ENCODE peak calls at places on chromosomes 13 and 19, in eight cellular contexts. D, X, U, P, C, G, R and H are unnamed samples.

GRCh38 chr13:112545866-112546265 is 42.1 kb downstream of the TUBGCP3 start:
- DNase-seq in D (no peak), X (peak; percentile 78), U (no peak), P (peak; percentile 82), C (no peak), G (peak; percentile 20), R (no peak), H (peak; percentile 79)

GRCh38 chr13:33485247-33485646 is 199.7 kb upstream of the STARD13 start:
- DNase-seq in D (no peak), X (no peak), U (no peak), P (no peak), C (no peak), G (no peak), R (no peak), H (no peak)

GRCh38 chr19:55376381-55376933 is at the start of gene TMEM190:
- DNase-seq in D (no peak), X (no peak), U (no peak), P (no peak), C (no peak), G (no peak), R (no peak), H (no peak)

GRCh38 chr19:52621376-52621775 is 16.8 kb downstream of the ZNF83 start:
- DNase-seq in D (no peak), X (no peak), U (no peak), P (no peak), C (no peak), G (no peak), R (no peak), H (no peak)

GRCh38 chr13:76846363-76846762 is 39.8 kb downstream of the KCTD12 start:
- DNase-seq in D (no peak), X (peak; percentile 49), U (no peak), P (peak; percentile 13), C (no peak), G (no peak), R (no peak), H (no peak)

GRCh38 chr13:89153941-89154340 is 1482.8 kb downstream of the SLITRK5 start:
- DNase-seq in D (no peak), X (no peak), U (no peak), P (no peak), C (no peak), G (no peak), R (no peak), H (no peak)

GRCh38 chr13:108315273-108315672 is 45.8 kb downstream of the TNFSF13B start:
- DNase-seq in D (no peak), X (no peak), U (no peak), P (no peak), C (no peak), G (no peak), R (no peak), H (no peak)

GRCh38 chr13:47592256-47592655 is 408.8 kb downstream of the SUCLA2 start:
- DNase-seq in D (no peak), X (no peak), U (no peak), P (no peak), C (no peak), G (no peak), R (no peak), H (no peak)

GRCh38 chr13:93227906-93228801 is 1.5 kb downstream of the GPC6 start:
- DNase-seq in D (peak; percentile 74), X (peak; percentile 93), U (no peak), P (peak; percentile 86), C (peak; percentile 73), G (no peak), R (no peak), H (peak; percentile 81)

GRCh38 chr13:76148374-76148773 is 512.2 kb downstream of the LMO7 start:
- DNase-seq in D (no peak), X (no peak), U (no peak), P (no peak), C (no peak), G (no peak), R (no peak), H (no peak)

GRCh38 chr13:51519839-51520238 is 64.4 kb upstream of the WDFY2 start:
- DNase-seq in D (no peak), X (peak; percentile 83), U (no peak), P (peak; percentile 71), C (no peak), G (no peak), R (no peak), H (no peak)

GRCh38 chr13:24927810-24928404 is 163.9 kb downstream of the RNF17 start:
- DNase-seq in D (no peak), X (no peak), U (no peak), P (no peak), C (no peak), G (no peak), R (no peak), H (no peak)

GRCh38 chr19:1650627-1651009 is 1.8 kb downstream of the TCF3 start:
- DNase-seq in D (peak; percentile 81), X (peak; percentile 42), U (peak; percentile 58), P (peak; percentile 11), C (no peak), G (peak; percentile 9), R (no peak), H (no peak)

GRCh38 chr19:9848060-9848459 is 12.9 kb downstream of the PIN1 start:
- DNase-seq in D (peak; percentile 86), X (no peak), U (peak; percentile 43), P (no peak), C (no peak), G (no peak), R (no peak), H (no peak)

GRCh38 chr13:27283906-27284523 is 13.4 kb downstream of the RASL11A start:
- DNase-seq in D (no peak), X (peak; percentile 79), U (peak; percentile 33), P (peak; percentile 23), C (no peak), G (peak; percentile 13), R (no peak), H (no peak)

GRCh38 chr19:28836366-28836765 is 376.6 kb downstream of the UQCRFS1 start:
- DNase-seq in D (no peak), X (no peak), U (no peak), P (no peak), C (no peak), G (no peak), R (no peak), H (no peak)

GRCh38 chr19:2462635-2463421 is 6.1 kb upstream of the LMNB2 start:
- DNase-seq in D (peak; percentile 84), X (peak; percentile 99), U (no peak), P (peak; percentile 97), C (no peak), G (peak; percentile 40), R (no peak), H (peak; percentile 92)